ENCODE peak calls at places on chromosomes 1 and 21, in five cellular contexts. A is endothelial cell, K is type B pancreatic cell, Q is HFFc6, F is dorsolateral prefrontal cortex. H is an unnamed sample.

GRCh38 chr1:160407819-160408801 is 7.7 kb downstream of the VANGL2 start:
- DNase-seq in A (no peak), K (no peak), Q (no peak), F (no peak), H (no peak)

GRCh38 chr1:163068716-163069115 is 445 bp upstream of the RGS4 start:
- DNase-seq in A (no peak), K (no peak), Q (peak), F (no peak), H (no peak)

GRCh38 chr1:186925881-186926676 is 97.3 kb downstream of the PLA2G4A start:
- DNase-seq in A (no peak), K (no peak), Q (peak), F (no peak), H (no peak)

GRCh38 chr1:64884261-64885040 is 81.9 kb downstream of the JAK1 start:
- DNase-seq in A (no peak), K (no peak), Q (peak), F (no peak), H (no peak)

GRCh38 chr1:61142726-61143500 is 60.6 kb downstream of the NFIA start:
- DNase-seq in A (no peak), K (no peak), Q (no peak), F (no peak), H (no peak)

GRCh38 chr1:242129103-242129502 is 130.2 kb upstream of the MAP1LC3C start:
- DNase-seq in A (no peak), K (no peak), Q (no peak), F (no peak), H (no peak)

GRCh38 chr1:21818661-21819060 is 6.6 kb downstream of the LDLRAD2 start:
- DNase-seq in A (peak), K (no peak), Q (no peak), F (no peak), H (no peak)

GRCh38 chr21:43866659-43867331 is 1.8 kb downstream of the AGPAT3 start:
- DNase-seq in A (no peak), K (no peak), Q (no peak), F (no peak), H (no peak)

GRCh38 chr1:17841944-17842343 is 86.8 kb downstream of the ACTL8 start:
- DNase-seq in A (no peak), K (no peak), Q (no peak), F (no peak), H (no peak)

DNA sequence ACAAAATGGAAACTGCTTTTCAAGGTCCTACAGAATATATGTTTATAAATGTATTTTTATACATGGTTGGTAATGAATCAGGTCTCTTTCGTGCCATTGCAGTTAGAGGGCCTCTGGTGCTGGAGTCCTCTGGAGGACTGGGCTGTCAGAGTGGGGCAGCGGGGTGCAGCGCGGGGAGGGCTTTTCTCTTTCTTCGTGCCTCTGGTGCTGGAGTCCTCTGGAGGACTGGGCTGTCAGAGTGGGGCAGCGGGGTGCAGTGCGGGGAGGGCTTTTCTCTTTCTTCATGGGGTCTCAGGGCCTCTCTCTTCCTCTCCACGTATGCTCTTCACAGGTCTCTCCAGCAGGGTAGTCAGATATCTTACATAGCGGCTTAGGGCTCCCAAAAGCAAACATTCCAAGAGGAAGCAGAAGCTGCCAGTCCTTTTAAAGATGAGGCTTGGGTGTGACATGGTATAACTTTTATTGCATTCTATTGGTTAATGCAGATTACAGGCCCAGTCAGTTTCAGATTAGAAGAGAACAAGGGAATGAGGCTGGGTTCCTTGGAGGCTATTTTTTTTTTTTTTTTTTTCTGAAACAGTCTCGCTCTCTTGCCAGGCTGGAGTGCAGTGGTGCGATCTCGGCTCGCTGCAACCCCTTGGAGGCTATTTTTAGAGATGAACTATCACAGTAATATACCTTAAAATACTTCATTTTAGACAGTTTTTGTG is 13.1 kb downstream of the SDCCAG8 start:
- DNase-seq in A (no peak), K (no peak), Q (no peak), F (no peak), H (no peak)
- TF ChIP-seq CTCF in A (no peak), K (no peak), Q (no peak), F (no peak), H (no peak)

GRCh38 chr1:240866724-240867123 is 254.8 kb upstream of the GREM2 start:
- DNase-seq in A (no peak), K (no peak), Q (no peak), F (no peak), H (no peak)
- TF ChIP-seq CTCF in A (no peak), K (no peak), Q (no peak), F (no peak), H (no peak)

DNA sequence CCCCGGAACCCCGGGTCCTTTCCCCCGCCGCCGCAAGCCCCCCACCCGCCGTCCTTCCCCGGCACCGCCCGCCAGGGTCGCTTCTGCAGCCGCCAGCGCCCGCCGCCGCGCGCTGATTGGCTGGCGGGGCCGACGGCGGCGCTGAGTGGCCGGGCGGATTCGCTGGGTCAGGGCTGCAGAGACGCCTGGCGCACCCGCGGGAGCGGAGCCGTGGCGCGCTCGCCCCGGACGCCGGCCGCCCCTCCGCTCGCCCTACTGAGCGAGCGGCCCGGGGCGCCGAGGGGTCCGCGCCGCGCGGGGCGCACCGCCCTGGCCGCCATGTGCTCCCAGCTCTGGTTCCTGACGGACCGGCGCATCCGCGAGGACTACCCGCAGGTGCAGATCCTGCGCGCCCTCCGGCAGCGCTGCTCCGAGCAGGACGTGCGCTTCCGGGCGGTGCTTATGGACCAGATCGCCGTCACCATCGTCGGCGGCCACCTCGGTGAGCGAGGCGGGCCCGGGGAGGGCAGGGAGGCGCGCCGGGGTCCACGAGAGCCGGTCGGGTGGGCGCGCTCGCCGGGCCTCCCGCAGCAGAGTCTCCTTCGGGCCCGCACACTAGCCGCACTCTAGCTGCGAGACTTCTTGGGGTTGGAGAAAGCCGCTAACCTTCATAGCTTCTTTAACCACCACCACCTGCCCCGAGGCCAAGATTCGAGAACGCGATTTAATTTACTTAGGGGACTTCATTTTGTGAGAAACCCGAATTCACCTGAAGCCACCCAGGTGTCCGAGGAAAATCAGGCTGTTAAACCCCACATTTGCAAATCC is at the start of gene RIMKLA:
- DNase-seq in A (peak), K (peak), Q (no peak), F (peak), H (no peak)
- TF ChIP-seq CTCF in A (no peak), K (no peak), Q (no peak), F (no peak), H (no peak)

DNA sequence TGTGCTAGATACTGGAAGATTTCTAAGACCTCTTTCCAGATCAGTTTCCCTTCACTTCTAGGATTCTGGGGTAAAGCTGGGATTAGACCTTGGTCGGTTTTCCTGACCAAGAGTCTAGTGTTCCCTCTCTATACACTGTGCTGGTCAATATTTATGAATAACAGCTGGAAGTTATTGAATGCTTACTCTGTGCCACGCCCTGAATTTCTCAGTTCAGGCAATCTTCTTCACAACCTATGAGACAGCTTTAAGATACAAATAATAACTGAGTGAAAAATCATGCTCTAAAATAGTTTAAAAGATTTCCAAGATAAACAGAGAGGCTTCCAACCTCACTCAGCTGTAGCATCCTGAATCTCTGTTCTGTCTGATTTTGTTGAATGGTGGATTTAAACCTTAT is 72.2 kb downstream of the GNG12 start:
- DNase-seq in A (no peak), K (no peak), Q (no peak), F (no peak), H (no peak)
- TF ChIP-seq CTCF in A (no peak), K (no peak), Q (no peak), F (no peak), H (no peak)

DNA sequence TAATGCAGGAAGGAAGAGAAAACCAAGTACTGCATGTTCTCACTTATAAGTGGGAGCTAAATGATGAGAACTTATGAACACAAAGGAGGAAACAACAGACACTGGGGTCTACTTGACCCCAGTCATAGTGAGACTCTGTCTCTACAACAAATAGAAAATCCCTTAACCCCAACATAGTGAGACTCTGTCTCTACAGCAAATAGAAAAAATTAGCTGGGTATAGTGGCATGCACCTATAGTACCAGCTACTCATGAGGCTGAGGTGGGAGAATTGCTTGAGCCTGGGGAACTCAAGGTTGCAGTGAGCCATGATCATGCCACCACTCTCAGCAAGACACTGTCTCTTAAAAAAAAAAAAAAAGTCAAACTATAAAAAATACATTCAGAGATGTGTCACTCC is 42.7 kb downstream of the GIPC2 start:
- DNase-seq in A (no peak), K (no peak), Q (no peak), F (no peak), H (no peak)
- TF ChIP-seq CTCF in A (no peak), K (no peak), Q (no peak), F (no peak), H (no peak)

DNA sequence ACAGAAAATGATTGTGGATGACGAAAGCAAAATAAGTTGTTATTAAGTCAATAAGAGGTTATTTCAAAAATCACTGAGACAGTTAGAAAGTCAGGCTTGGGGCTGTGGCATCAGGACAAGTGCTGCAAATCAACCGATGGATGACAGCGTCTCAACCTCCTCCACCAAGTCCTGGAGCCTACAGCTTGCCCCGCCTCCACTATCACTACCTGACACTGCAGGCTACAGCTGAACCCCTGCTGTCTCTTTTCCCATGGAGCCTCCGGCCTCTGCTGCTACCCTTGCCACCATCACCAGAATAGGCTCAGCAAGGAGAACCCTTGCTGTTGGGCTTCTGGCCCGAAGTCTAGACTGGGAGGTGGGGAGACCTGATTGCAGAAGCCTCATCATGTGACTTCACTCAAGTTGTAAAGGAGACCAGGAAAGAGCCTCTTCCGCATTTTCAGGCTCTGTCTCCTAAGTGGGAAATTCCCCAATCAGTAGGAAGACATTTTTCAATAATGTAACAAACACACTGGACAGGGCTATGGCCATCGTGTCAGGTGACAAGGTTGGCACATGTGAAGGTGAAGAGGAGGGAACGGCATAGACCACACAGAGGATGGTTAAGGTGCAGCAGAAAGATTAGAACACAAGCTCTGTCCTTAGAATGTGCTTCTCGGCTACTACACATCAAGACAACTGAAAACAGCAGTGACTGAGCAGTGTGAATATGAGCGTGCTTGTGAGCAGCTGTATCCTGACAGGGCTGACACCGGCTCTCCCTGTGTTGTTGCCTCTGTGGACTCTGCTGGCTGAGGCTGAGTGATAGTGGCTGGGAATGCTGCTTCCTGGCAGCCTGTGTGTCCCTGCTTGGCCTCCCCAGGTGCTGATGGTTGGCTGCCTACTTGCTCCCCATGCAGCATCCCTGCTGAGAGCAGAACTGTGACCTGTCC is 660.7 kb downstream of the PTPRU start:
- DNase-seq in A (no peak), K (peak), Q (no peak), F (no peak), H (no peak)
- TF ChIP-seq CTCF in A (no peak), K (no peak), Q (no peak), F (no peak), H (no peak)

GRCh38 chr1:154326546-154327465 is 1.5 kb downstream of the ATP8B2 start:
- DNase-seq in A (no peak), K (no peak), Q (peak), F (no peak), H (no peak)

GRCh38 chr1:154327466-154328317 is 2.4 kb downstream of the ATP8B2 start:
- DNase-seq in A (peak), K (no peak), Q (no peak), F (no peak), H (no peak)

GRCh38 chr1:154324241-154324640 is 1.1 kb upstream of the ATP8B2 start:
- DNase-seq in A (no peak), K (no peak), Q (no peak), F (no peak), H (no peak)

GRCh38 chr1:154324669-154325582 is at the start of gene ATP8B2:
- DNase-seq in A (peak), K (peak), Q (peak), F (peak), H (peak)

GRCh38 chr1:154325583-154326545 is 539 bp downstream of the ATP8B2 start:
- DNase-seq in A (peak), K (peak), Q (peak), F (peak), H (peak)
- TF ChIP-seq CTCF in A (peak), K (peak), Q (peak), F (peak), H (peak)

GRCh38 chr1:226957714-226958113 is 17.6 kb downstream of the COQ8A start:
- DNase-seq in A (no peak), K (no peak), Q (no peak), F (no peak), H (no peak)

GRCh38 chr1:226960944-226961765 is 21.1 kb downstream of the COQ8A start:
- DNase-seq in A (no peak), K (no peak), Q (no peak), F (no peak), H (no peak)

GRCh38 chr1:226960256-226960655 is 20.2 kb downstream of the COQ8A start:
- DNase-seq in A (no peak), K (no peak), Q (no peak), F (no peak), H (no peak)

GRCh38 chr1:226956942-226957713 is 17.0 kb downstream of the COQ8A start:
- DNase-seq in A (no peak), K (no peak), Q (no peak), F (no peak), H (no peak)

GRCh38 chr1:226958300-226958699 is 18.2 kb downstream of the COQ8A start:
- DNase-seq in A (no peak), K (no peak), Q (no peak), F (no peak), H (no peak)
- TF ChIP-seq CTCF in A (no peak), K (no peak), Q (no peak), F (no peak), H (no peak)

GRCh38 chr1:110551278-110551809 is 32.4 kb upstream of the KCNA10 start:
- DNase-seq in A (no peak), K (no peak), Q (no peak), F (no peak), H (no peak)

GRCh38 chr1:110545492-110545891 is 26.5 kb upstream of the KCNA10 start:
- DNase-seq in A (no peak), K (no peak), Q (no peak), F (no peak), H (no peak)

GRCh38 chr1:110544753-110545152 is 25.8 kb upstream of the KCNA10 start:
- DNase-seq in A (no peak), K (no peak), Q (no peak), F (no peak), H (no peak)

GRCh38 chr1:110547017-110547416 is 28.0 kb upstream of the KCNA10 start:
- DNase-seq in A (no peak), K (no peak), Q (no peak), F (no peak), H (no peak)

DNA sequence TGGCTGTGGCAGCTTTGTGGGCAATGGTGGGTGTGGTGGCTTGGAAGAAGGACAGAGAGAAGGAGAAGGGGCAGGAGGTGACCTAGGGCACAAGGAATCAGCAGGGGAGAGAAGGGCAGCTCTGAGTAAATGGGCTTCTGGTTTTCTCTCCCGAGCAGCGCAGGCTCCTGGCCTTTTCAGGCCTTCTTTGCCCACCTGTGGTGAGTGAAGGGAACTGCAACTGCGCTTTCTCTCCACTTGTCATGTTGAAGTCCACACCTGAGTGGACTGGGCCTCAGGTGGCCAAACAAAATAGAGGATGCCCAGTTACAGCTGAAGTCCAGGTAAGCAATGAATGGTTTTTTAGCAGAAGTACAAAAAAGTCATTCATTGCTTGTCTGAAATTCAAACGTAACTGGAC is 29.4 kb upstream of the KCNA10 start:
- DNase-seq in A (peak), K (no peak), Q (no peak), F (no peak), H (no peak)
- TF ChIP-seq CTCF in A (peak), K (peak), Q (peak), F (peak), H (no peak)